ENCODE peak calls at places on chromosome 9, in six cellular contexts. R is stomach, C is sigmoid colon, E is HepG2, M is A549, Y is transverse colon. K is an unnamed sample.

GRCh38 chr9:91428927-91429351 is 5.3 kb upstream of the NFIL3 start:
- DNase-seq in Y (no peak), M (no peak), C (peak), E (no peak), R (no peak), K (peak)

GRCh38 chr9:95197692-95198271 is 119.7 kb downstream of the FANCC start:
- DNase-seq in E (no peak), M (no peak), R (peak), C (no peak), Y (no peak), K (no peak)

GRCh38 chr9:78806492-78807160 is 509.7 kb downstream of the PSAT1 start:
- DNase-seq in M (no peak), C (no peak), Y (no peak), E (no peak), R (no peak), K (no peak)

GRCh38 chr9:33244150-33244784 is 4.3 kb downstream of the SPINK4 start:
- DNase-seq in E (peak), C (peak), R (no peak), Y (no peak), M (no peak), K (no peak)

GRCh38 chr9:121233906-121234901 is 32.5 kb upstream of the RAB14 start:
- DNase-seq in E (no peak), C (no peak), Y (no peak), R (no peak), M (no peak), K (no peak)

GRCh38 chr9:14441976-14442651 is 128.2 kb upstream of the NFIB start:
- DNase-seq in C (no peak), Y (no peak), E (peak), R (no peak), M (peak), K (no peak)

GRCh38 chr9:12813960-12814876 is 39.4 kb downstream of the LURAP1L start:
- DNase-seq in C (peak), M (peak), E (peak), Y (peak), R (peak), K (peak)

GRCh38 chr9:86545085-86545484 is 190.9 kb upstream of the TUT7 start:
- DNase-seq in C (no peak), E (no peak), M (no peak), Y (no peak), R (no peak), K (no peak)

GRCh38 chr9:34690983-34691382 is at the start of gene CCL19:
- DNase-seq in R (no peak), E (no peak), M (no peak), Y (no peak), C (peak), K (no peak)

GRCh38 chr9:4382722-4383317 is 83.0 kb upstream of the GLIS3 start:
- DNase-seq in M (no peak), C (no peak), Y (no peak), E (no peak), R (no peak), K (no peak)

GRCh38 chr9:120284796-120285195 is 295.2 kb downstream of the CDK5RAP2 start:
- DNase-seq in R (no peak), C (no peak), E (no peak), M (no peak), Y (no peak), K (no peak)

GRCh38 chr9:86591472-86591871 is 237.3 kb upstream of the TUT7 start:
- DNase-seq in Y (no peak), C (no peak), R (no peak), M (no peak), E (no peak), K (no peak)

GRCh38 chr9:69874301-69875060 is 53.9 kb downstream of the CFAP95 start:
- DNase-seq in Y (no peak), E (no peak), R (no peak), M (no peak), C (no peak), K (no peak)

GRCh38 chr9:24738421-24738961 is 192.8 kb upstream of the IZUMO3 start:
- DNase-seq in E (no peak), Y (no peak), C (no peak), M (no peak), R (no peak), K (no peak)

GRCh38 chr9:76756273-76756650 is 8.0 kb upstream of the PCA3 start:
- DNase-seq in Y (peak), R (no peak), C (peak), M (peak), E (peak), K (no peak)

GRCh38 chr9:25724424-25724823 is 46.2 kb upstream of the TUSC1 start:
- DNase-seq in R (no peak), M (no peak), C (no peak), Y (no peak), E (no peak), K (no peak)

GRCh38 chr9:2846115-2846514 is 2.2 kb upstream of the PUM3 start:
- DNase-seq in C (no peak), E (no peak), M (no peak), Y (no peak), R (no peak), K (no peak)

GRCh38 chr9:2170737-2171136 is 155.6 kb downstream of the SMARCA2 start:
- DNase-seq in R (no peak), C (no peak), E (no peak), Y (no peak), M (no peak), K (no peak)

GRCh38 chr9:93662016-93662638 is 85.7 kb downstream of the PHF2 start:
- DNase-seq in M (no peak), R (no peak), Y (no peak), C (no peak), E (no peak), K (no peak)

GRCh38 chr9:85043248-85043647 is 373.7 kb downstream of the NTRK2 start:
- DNase-seq in C (no peak), Y (no peak), R (no peak), E (no peak), M (no peak), K (no peak)

GRCh38 chr9:99823392-99824377 is 2.0 kb downstream of the NR4A3 start:
- DNase-seq in E (no peak), Y (peak), C (peak), M (peak), R (peak), K (no peak)

GRCh38 chr9:131094622-131095021 is 1.7 kb upstream of the AIF1L start:
- DNase-seq in Y (no peak), E (no peak), C (no peak), R (no peak), M (no peak), K (no peak)

GRCh38 chr9:87236546-87236945 is 261.1 kb upstream of the DAPK1 start:
- DNase-seq in C (no peak), Y (no peak), E (no peak), R (no peak), M (no peak), K (no peak)

GRCh38 chr9:2053883-2054845 is 39.0 kb downstream of the SMARCA2 start:
- DNase-seq in M (no peak), Y (peak), E (no peak), C (peak), R (peak), K (no peak)

GRCh38 chr9:91716815-91717214 is 233.2 kb downstream of the ROR2 start:
- DNase-seq in E (no peak), R (no peak), C (no peak), M (no peak), Y (no peak), K (no peak)

GRCh38 chr9:4904322-4905134 is 80.5 kb upstream of the JAK2 start:
- DNase-seq in M (no peak), E (no peak), R (no peak), C (no peak), Y (no peak), K (no peak)

DNA sequence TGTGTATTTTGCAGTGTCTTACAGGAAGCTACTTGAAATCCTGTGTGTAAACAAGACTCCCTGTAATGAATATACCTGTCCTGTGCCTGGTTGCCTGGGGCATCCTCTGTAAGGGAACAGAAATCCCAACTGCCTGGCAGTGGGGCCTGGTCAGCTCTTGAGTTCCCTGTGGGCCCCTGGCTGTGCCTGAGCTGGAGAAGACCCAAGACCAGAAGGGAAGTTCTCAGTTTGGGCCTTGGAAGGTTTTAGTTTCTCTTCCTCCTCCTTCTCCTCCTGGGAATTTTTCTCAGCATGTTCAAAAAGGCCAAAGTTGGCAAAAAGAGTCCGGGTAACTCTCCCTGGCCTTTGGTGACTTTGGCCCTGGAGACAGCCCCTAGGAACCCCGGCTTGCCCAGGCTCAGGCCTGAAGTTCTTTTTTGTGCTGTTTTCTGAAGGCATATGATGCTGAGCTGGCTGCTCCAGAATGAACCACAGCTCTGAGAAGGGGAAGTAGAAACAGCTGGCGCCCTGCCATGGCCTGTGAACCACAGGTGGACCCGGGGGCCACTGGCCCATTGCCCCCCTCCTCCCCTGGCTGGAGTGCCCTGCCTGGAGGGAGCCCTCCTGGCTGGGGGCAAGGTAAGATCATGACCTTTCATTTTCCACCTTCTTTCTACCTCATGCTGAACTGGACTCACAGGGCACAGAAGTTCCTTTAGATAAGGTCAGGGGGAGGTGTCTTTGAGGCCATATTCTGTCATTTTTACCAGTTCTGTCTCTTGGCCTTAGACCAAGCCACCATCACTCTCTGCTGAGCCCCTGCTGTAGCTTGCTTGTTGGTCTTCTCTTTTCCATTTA is 5.8 kb downstream of the TMEM268 start:
- DNase-seq in R (peak), C (peak), E (no peak), Y (peak), M (no peak), K (peak)
- TF ChIP-seq EP300 in R (no peak), C (no peak), E (no peak), Y (no peak), M (no peak), K (no peak)

GRCh38 chr9:137068539-137069507 is 1.5 kb downstream of the SAPCD2 start:
- DNase-seq in Y (peak), E (no peak), M (no peak), R (no peak), C (no peak), K (no peak)

GRCh38 chr9:137071282-137071681 is 925 bp upstream of the SAPCD2 start:
- DNase-seq in C (no peak), Y (peak), M (no peak), E (no peak), R (no peak), K (no peak)

GRCh38 chr9:137069508-137070071 is 767 bp downstream of the SAPCD2 start:
- DNase-seq in C (no peak), M (no peak), E (no peak), Y (peak), R (no peak), K (no peak)

GRCh38 chr9:137070906-137071275 is 534 bp upstream of the SAPCD2 start:
- DNase-seq in C (no peak), E (peak), R (no peak), Y (no peak), M (no peak), K (no peak)

GRCh38 chr9:137070201-137070905 is at the start of gene SAPCD2:
- DNase-seq in M (peak), R (peak), C (peak), E (peak), Y (peak), K (peak)
- TF ChIP-seq POLR2A in M (peak), R (no peak), C (no peak), E (no peak), Y (no peak), K (peak)

DNA sequence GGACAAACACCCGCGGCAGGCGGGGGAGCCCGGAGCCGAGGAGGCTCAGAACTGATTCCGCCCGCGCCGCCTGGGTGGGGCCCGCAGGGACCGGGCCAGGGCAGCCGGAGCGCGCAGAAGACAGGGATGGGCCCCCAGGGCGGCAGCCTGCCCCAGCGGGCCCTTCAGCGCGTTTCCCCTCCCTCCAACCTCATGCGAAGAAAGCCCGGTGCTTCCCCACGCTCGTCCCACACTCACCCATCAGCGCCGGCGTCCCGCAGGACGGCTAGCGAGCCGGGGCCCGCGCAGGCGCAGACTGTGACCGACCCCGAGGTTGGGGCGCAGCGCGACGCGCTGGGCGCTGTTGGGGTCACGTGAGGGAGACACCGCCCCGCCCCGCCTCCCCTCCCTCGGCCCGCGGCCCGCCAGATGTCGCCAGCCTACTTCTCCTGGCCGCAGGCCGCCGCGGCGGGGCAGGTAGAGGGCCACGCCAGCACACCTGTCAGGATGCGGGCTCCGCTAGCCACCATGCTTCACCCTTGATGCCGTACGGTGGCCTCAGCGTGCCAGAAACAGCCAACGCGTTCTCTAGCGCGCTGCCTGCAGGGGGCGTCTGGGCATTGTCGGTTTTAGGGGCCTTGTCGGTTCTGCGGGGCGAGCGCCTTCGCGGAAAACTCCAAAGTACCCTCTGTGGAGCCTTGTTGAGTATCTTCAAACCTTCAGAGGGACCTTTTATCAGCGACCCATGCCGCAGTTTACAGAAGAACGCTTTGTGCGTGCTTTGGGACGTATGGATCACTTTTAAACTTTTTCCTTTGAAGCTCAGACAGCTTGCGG is at the start of gene SLC25A51:
- DNase-seq in E (peak), C (peak), M (peak), R (peak), Y (peak), K (peak)
- TF ChIP-seq EP300 in E (peak), C (no peak), M (no peak), R (no peak), Y (no peak), K (peak)

GRCh38 chr9:68476889-68477288 is 63.8 kb downstream of the TMEM252 start:
- DNase-seq in Y (no peak), E (no peak), R (no peak), M (no peak), C (no peak), K (no peak)

GRCh38 chr9:68488126-68488525 is 52.6 kb downstream of the TMEM252 start:
- DNase-seq in M (no peak), Y (no peak), R (no peak), E (no peak), C (no peak), K (no peak)

GRCh38 chr9:68480807-68481206 is 59.9 kb downstream of the TMEM252 start:
- DNase-seq in R (no peak), E (no peak), C (no peak), M (no peak), Y (no peak), K (no peak)

DNA sequence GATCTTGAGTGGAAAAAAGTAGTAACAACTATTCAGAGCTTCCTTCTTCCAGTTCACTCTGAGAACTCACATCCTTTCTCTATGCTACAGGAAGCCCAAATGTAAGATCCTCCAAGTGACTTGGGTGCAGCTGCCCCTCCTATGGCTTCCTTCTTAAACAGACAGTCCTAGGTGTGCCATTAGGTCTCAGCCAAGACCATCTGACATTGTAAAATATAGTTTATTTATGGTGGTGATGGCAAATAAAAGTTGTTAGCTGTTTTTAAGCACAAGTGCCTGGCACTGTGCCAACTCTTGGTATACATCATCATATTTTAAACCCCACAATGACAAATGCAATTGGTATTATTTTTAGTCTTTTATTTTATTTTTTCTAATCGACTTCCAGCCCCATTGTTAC is 58.1 kb downstream of the TMEM252 start:
- DNase-seq in E (no peak), Y (no peak), C (no peak), R (no peak), M (no peak), K (no peak)
- TF ChIP-seq POLR2A in E (no peak), Y (no peak), C (no peak), R (no peak), M (no peak), K (no peak)

GRCh38 chr9:125764198-125764597 is 17.0 kb downstream of the PBX3 start:
- DNase-seq in R (no peak), C (no peak), M (no peak), Y (no peak), E (no peak), K (no peak)
- TF ChIP-seq EP300 in R (no peak), C (no peak), M (no peak), Y (no peak), E (no peak), K (no peak)

GRCh38 chr9:127567898-127568617 is 44.0 kb upstream of the STXBP1 start:
- DNase-seq in R (no peak), C (no peak), E (no peak), Y (peak), M (no peak), K (no peak)
- TF ChIP-seq POLR2A in R (no peak), C (no peak), E (no peak), Y (no peak), M (no peak), K (no peak)

K was measured in tibial nerve.